ENCODE peak calls at places on chromosomes 3 and 15, in five cellular contexts. L, O, E, Z and S are unnamed samples.

GRCh38 chr3:67655364-67656121 is 1.1 kb upstream of the SUCLG2 start:
- DNase-seq in Z (peak; percentile 78), O (no peak), L (peak; percentile 78), E (no peak), S (peak; percentile 3)

GRCh38 chr3:9194509-9195184 is 54.8 kb downstream of the SRGAP3 start:
- DNase-seq in L (no peak), Z (no peak), O (no peak), E (no peak), S (no peak)

GRCh38 chr3:154602241-154602640 is 172.3 kb upstream of the GPR149 start:
- DNase-seq in O (no peak), L (no peak), E (no peak), Z (no peak), S (no peak)

GRCh38 chr3:78201066-78201465 is 1161.2 kb downstream of the ROBO2 start:
- DNase-seq in Z (no peak), E (no peak), L (no peak), O (no peak), S (no peak)

GRCh38 chr3:67624078-67624477 is 30.3 kb downstream of the SUCLG2 start:
- DNase-seq in O (no peak), L (no peak), Z (no peak), E (peak; percentile 14), S (no peak)

GRCh38 chr3:120415756-120416155 is 35.0 kb downstream of the FSTL1 start:
- DNase-seq in L (no peak), Z (no peak), O (no peak), E (no peak), S (no peak)

GRCh38 chr3:147915057-147915456 is 505.9 kb downstream of the ZIC1 start:
- DNase-seq in Z (no peak), O (no peak), L (peak; percentile 4), E (no peak), S (no peak)

GRCh38 chr3:4583441-4583840 is 90.3 kb downstream of the ITPR1 start:
- DNase-seq in L (no peak), E (no peak), O (no peak), Z (peak; percentile 64), S (no peak)

GRCh38 chr15:31376511-31376910 is 49.9 kb downstream of the KLF13 start:
- DNase-seq in E (no peak), Z (no peak), L (peak; percentile 96), O (no peak), S (no peak)

GRCh38 chr3:194283218-194284006 is 67.7 kb downstream of the CPN2 start:
- DNase-seq in L (no peak), O (no peak), Z (peak; percentile 8), E (no peak), S (no peak)

GRCh38 chr3:190117995-190118394 is 2.7 kb downstream of the P3H2 start:
- DNase-seq in E (no peak), O (no peak), Z (no peak), L (no peak), S (peak; percentile 36)

DNA sequence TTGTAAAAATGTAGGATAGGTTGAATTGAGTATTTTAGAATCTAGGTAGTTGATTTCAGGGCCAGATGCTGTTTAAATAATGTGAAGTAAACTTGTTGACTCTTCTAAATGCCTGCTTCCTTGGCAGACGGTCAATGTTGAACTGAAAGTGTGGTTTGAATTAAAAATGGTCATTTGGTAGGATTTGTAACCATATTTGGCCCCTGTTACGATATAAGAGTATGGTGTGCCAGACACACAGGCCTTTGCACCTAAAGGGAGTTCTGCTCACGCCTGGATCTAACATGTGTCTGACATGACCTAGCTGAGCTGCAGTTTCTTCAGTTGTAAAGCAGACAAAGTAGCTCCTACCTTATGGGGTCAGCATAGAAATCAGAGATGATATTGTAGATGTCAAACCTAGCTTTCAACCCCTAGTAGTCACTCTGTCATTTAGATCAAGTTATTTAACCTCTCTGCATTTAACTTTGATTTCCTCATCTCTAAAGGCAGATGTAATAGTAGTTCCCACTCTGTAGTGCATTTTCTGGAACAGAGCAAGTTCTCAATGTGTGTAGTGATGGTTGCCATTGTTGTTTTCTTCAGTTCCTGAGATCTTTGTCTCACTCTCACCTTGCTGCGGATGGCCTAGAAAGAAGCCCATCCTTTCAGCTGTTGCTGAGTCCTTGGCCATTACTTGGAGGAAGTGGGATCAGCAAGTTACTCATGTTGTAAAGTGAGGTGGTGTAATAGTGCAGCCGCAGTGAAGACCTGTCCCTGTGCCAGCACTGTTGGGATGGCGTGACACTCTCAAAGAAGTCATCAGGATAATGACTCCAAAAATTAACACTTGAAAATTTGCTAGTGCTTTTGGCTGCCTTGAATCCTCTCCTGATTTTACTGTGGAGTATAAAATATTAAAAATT is 90.2 kb downstream of the GHSR start:
- DNase-seq in O (no peak), Z (no peak), E (no peak), L (no peak), S (no peak)
- H3K36me3 ChIP-seq in O (no peaks in the 10 kb centered on the region), Z (no peaks in the 10 kb centered on the region), E (no peaks in the 10 kb centered on the region), L (peaks cover 4% of the 10 kb centered on the region), S (peaks cover 58% of the 10 kb centered on the region)

GRCh38 chr15:77555232-77555631 is 77.5 kb downstream of the LINGO1 start:
- DNase-seq in L (no peak), E (no peak), O (no peak), Z (no peak), S (no peak)

GRCh38 chr15:77552066-77552465 is 80.6 kb downstream of the LINGO1 start:
- DNase-seq in E (no peak), L (no peak), Z (no peak), O (no peak), S (no peak)

GRCh38 chr15:77553257-77553656 is 79.5 kb downstream of the LINGO1 start:
- DNase-seq in Z (no peak), E (no peak), L (no peak), O (no peak), S (no peak)

GRCh38 chr15:77557178-77557960 is 75.3 kb downstream of the LINGO1 start:
- DNase-seq in L (no peak), E (no peak), O (no peak), Z (peak; percentile 33), S (no peak)

DNA sequence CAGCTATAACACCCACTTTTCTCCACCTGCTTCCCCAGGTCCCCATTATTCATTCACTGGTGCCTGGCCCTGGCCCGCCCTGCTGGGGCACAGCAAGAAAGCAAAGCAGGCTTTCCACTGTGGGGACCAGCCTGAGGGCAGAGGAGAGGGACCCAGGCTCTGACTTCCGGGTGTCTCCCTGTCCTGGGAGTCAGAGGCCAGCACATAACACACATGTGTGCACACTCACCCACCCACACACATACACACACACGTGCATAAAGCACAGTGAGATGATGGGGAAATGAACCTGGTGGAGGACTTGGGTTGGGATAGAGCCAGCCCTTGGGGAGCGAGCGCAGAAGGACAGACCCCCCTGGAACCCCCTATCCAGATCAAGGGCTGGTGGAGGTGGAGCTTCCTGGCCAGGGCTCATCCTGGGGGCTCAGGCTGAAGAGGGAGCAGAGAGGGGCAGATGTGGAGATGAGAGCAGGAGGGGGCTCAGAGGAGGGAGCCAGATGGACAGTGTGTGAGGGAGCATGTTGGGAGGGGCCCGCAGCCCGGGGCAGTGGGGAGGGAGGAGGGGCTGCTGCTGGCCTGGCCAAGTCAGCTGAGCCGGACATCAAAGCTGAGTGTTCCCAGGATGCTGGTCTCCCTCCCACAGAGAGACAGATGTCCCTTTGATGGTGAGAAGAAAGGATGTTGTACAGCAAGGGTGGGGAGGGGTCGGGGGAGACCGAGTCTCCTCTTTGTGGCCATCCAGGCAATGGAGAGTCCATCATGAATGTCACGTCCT is 78.2 kb downstream of the LINGO1 start:
- DNase-seq in Z (no peak), E (no peak), L (no peak), O (no peak), S (no peak)
- H3K4me3 ChIP-seq in Z (no peak overlapping the region), E (no peak overlapping the region), L (no peak overlapping the region), O (no peak overlapping the region), S (no peak overlapping the region)

GRCh38 chr15:42282344-42282743 is 9.1 kb upstream of the TMEM87A start:
- DNase-seq in O (no peak), L (no peak), Z (no peak), E (no peak), S (peak; percentile 9)

GRCh38 chr15:42284551-42284950 is 11.3 kb upstream of the TMEM87A start:
- DNase-seq in O (no peak), E (no peak), Z (no peak), L (no peak), S (no peak)

GRCh38 chr15:42283671-42284070 is 10.4 kb upstream of the TMEM87A start:
- DNase-seq in E (no peak), Z (no peak), O (peak; percentile 16), L (no peak), S (no peak)

GRCh38 chr15:42285042-42285441 is 11.8 kb upstream of the TMEM87A start:
- DNase-seq in O (no peak), E (no peak), Z (no peak), L (no peak), S (no peak)

GRCh38 chr15:42282926-42283325 is 9.7 kb upstream of the TMEM87A start:
- DNase-seq in L (no peak), O (no peak), E (no peak), Z (no peak), S (no peak)
- H3K36me3 ChIP-seq in L (no peaks in the 10 kb centered on the region), O (no peaks in the 10 kb centered on the region), E (no peaks in the 10 kb centered on the region), Z (no peaks in the 10 kb centered on the region), S (no peaks in the 10 kb centered on the region)

DNA sequence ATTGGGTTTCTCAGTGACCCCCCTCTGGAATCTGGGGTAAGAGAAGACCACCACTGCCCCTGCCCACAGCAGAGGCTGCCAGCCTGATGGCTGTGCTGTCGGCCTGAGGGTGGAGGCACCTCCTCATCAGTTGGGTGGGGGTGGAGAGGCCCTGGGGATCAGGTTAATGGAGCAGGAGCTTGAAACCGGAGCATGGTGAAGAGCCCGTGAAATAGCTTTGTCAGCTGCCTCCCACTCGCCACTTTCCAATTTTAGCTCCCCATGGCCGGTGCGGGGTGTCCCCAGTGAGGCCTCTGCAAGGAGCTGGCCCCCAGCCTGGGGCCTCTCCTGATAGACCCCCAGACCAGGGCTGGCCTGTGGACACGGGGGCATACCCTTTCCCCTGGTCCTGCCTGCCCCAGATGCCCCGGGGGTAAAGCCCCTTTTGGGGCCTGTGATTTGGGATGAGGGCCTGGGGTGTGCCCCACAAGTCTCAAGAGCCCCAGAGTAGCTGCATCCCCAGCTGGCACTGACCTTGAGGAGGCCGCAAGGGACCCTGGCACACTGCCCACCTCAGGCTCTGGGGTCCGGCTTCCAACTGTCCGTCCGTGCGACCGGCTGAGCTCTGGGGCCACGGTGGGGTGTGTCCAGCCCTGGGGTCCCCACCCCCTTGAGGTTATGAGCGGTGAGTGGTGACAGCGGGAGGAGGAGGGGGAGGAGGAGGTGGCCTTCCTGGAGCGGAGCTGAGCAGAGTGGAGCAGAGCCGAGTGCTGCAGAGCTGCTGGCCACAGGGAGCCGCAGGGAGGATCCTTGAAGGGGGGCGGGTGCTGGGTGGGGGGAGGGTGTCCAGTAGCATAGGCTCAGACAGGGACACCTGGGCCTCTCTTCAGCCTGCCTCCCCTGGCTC is at the start of gene HHATL:
- DNase-seq in Z (no peak), L (no peak), O (no peak), E (no peak), S (no peak)
- H3K4me3 ChIP-seq in Z (no peak within 1 kb of the TSS), L (no peak within 1 kb of the TSS), O (no peak within 1 kb of the TSS), E (no peak within 1 kb of the TSS), S (no peak within 1 kb of the TSS)